ENCODE peak calls at places on chromosomes 1 and 21, in five cellular contexts. W is GM10248; K is CD8-positive, alpha-beta T cell; V is stomach; I is tibial nerve. G is an unnamed sample.

GRCh38 chr1:161198877-161199431 is at the start of gene ADAMTS4:
- DNase-seq in W (no peak), K (no peak), V (peak), I (no peak), G (peak)

GRCh38 chr1:231493421-231494185 is 34.9 kb upstream of the TSNAX start:
- DNase-seq in W (peak), K (no peak), V (no peak), I (no peak), G (no peak)

GRCh38 chr1:72366473-72366872 is 84.1 kb upstream of the NEGR1 start:
- DNase-seq in W (no peak), K (no peak), V (no peak), I (no peak), G (no peak)

GRCh38 chr1:223006794-223007193 is 136.3 kb downstream of the TLR5 start:
- DNase-seq in W (no peak), K (no peak), V (no peak), I (no peak), G (no peak)

GRCh38 chr1:54833146-54833545 is 32.0 kb upstream of the TTC22 start:
- DNase-seq in W (no peak), K (no peak), V (peak), I (no peak), G (peak)

GRCh38 chr1:174068000-174068399 is 45.8 kb upstream of the RC3H1 start:
- DNase-seq in W (no peak), K (no peak), V (no peak), I (no peak), G (no peak)

GRCh38 chr21:16841917-16842316 is 670.9 kb upstream of the CXADR start:
- DNase-seq in W (no peak), K (no peak), V (no peak), I (no peak), G (no peak)

GRCh38 chr1:91885331-91885715 is 628 bp downstream of the TGFBR3 start:
- DNase-seq in W (peak), K (peak), V (peak), I (no peak), G (peak)

GRCh38 chr1:234773936-234774677 is 164.1 kb upstream of the IRF2BP2 start:
- DNase-seq in W (no peak), K (no peak), V (peak), I (no peak), G (no peak)

GRCh38 chr1:16420719-16421118 is 16.5 kb downstream of the SPATA21 start:
- DNase-seq in W (peak), K (peak), V (no peak), I (no peak), G (no peak)

GRCh38 chr1:147504801-147505303 is 36.4 kb upstream of the BCL9 start:
- DNase-seq in W (no peak), K (no peak), V (no peak), I (no peak), G (no peak)

GRCh38 chr1:84103197-84103992 is 40.7 kb upstream of the PRKACB start:
- DNase-seq in W (no peak), K (no peak), V (no peak), I (no peak), G (peak)

GRCh38 chr1:116268211-116268610 is 104.8 kb upstream of the ATP1A1 start:
- DNase-seq in W (no peak), K (no peak), V (peak), I (no peak), G (peak)

GRCh38 chr1:182060877-182061276 is 635 bp downstream of the ZNF648 start:
- DNase-seq in W (no peak), K (no peak), V (no peak), I (no peak), G (no peak)

GRCh38 chr1:37958690-37959089 is 11.8 kb upstream of the INPP5B start:
- DNase-seq in W (no peak), K (no peak), V (no peak), I (no peak), G (no peak)

GRCh38 chr1:2019571-2020309 is 595 bp downstream of the GABRD start:
- DNase-seq in W (no peak), K (no peak), V (no peak), I (no peak), G (no peak)

GRCh38 chr1:52753169-52753568 is 26.9 kb downstream of the ZYG11B start:
- DNase-seq in W (no peak), K (no peak), V (no peak), I (no peak), G (no peak)

GRCh38 chr1:52032785-52033131 is 852 bp downstream of the KTI12 start:
- DNase-seq in W (peak), K (peak), V (peak), I (no peak), G (no peak)

GRCh38 chr1:93328809-93329477 is 16.8 kb upstream of the DR1 start:
- DNase-seq in W (peak), K (no peak), V (no peak), I (no peak), G (no peak)

GRCh38 chr1:154422521-154422920 is 17.4 kb downstream of the IL6R start:
- DNase-seq in W (no peak), K (no peak), V (no peak), I (no peak), G (no peak)

GRCh38 chr1:147051136-147051535 is 113.0 kb downstream of the NBPF12 start:
- DNase-seq in W (no peak), K (no peak), V (no peak), I (no peak), G (no peak)

GRCh38 chr1:10823000-10823401 is 26.6 kb upstream of the CASZ1 start:
- DNase-seq in W (no peak), K (no peak), V (peak), I (no peak), G (no peak)

GRCh38 chr1:30538906-30539855 is 184.2 kb downstream of the MATN1 start:
- DNase-seq in W (no peak), K (no peak), V (no peak), I (no peak), G (no peak)

GRCh38 chr1:9061252-9061948 is 8.0 kb downstream of the SLC2A5 start:
- DNase-seq in W (no peak), K (no peak), V (no peak), I (no peak), G (no peak)

GRCh38 chr1:94690033-94690712 is 130.0 kb upstream of the SLC44A3 start:
- DNase-seq in W (no peak), K (no peak), V (no peak), I (no peak), G (no peak)

GRCh38 chr1:94688646-94689045 is 131.5 kb upstream of the SLC44A3 start:
- DNase-seq in W (no peak), K (no peak), V (no peak), I (no peak), G (no peak)

GRCh38 chr1:94693435-94693834 is 126.7 kb upstream of the SLC44A3 start:
- DNase-seq in W (no peak), K (no peak), V (no peak), I (no peak), G (no peak)

GRCh38 chr1:94694234-94694915 is 125.8 kb upstream of the SLC44A3 start:
- DNase-seq in W (no peak), K (no peak), V (no peak), I (no peak), G (no peak)

GRCh38 chr1:94693029-94693428 is 127.1 kb upstream of the SLC44A3 start:
- DNase-seq in W (no peak), K (no peak), V (no peak), I (no peak), G (no peak)
- TF ChIP-seq CTCF in W (no peak), K (no peak), V (no peak), I (no peak), G (no peak)

DNA sequence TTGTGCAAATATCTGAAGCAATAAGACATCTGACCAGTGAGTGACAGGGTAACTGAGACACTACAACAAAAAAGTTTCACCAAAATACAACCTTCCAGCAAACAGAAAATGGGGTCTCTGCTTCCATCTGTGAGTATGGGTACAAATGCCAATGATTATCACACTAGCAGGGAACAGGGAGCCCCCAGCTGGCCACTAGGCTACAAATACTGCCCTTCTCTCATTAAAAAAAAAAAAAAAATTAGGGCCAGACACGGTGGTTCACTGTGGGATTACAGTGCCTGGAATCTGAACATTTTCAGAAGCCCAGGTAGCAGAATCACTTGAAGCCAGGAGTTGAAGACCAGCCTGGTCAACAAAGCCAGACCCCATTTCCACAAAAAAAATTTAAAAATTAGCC is 48.4 kb upstream of the EDARADD start:
- DNase-seq in W (no peak), K (no peak), V (no peak), I (no peak), G (no peak)
- TF ChIP-seq CTCF in W (no peak), K (no peak), V (no peak), I (no peak), G (peak)

GRCh38 chr1:210711825-210712224 is 383.1 kb downstream of the HHAT start:
- DNase-seq in W (no peak), K (no peak), V (no peak), I (no peak), G (no peak)
- TF ChIP-seq CTCF in W (no peak), K (no peak), V (no peak), I (no peak), G (no peak)

GRCh38 chr21:36549470-36549869 is 69.5 kb upstream of the CLDN14 start:
- DNase-seq in W (no peak), K (no peak), V (no peak), I (no peak), G (no peak)
- TF ChIP-seq CTCF in W (no peak), K (no peak), V (no peak), I (no peak), G (no peak)

GRCh38 chr1:202274611-202275010 is 67.1 kb downstream of the UBE2T start:
- DNase-seq in W (peak), K (peak), V (peak), I (no peak), G (no peak)
- TF ChIP-seq CTCF in W (peak), K (no peak), V (peak), I (no peak), G (no peak)

GRCh38 chr1:40318970-40319621 is 2.0 kb upstream of the COL9A2 start:
- DNase-seq in W (no peak), K (no peak), V (no peak), I (no peak), G (no peak)
- TF ChIP-seq CTCF in W (no peak), K (no peak), V (no peak), I (no peak), G (no peak)

DNA sequence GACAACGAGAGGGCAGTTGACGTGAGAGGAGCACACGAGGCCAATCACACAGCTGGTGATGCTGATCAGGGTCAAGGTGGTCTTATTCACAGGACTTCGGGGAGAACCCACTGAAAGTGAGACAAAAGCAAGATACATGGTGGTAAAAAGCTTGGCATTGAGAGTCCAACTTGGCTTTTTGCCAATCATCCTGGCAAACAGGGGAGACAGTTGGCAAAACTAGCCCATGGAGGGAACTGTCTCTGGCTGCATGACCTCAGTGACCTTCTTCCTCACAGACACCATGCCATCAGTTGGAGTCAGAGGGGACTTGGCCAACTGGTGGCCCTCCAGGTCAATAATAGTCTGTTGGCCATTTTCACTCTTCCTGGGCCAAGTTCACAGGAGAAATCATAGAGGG is 139.9 kb downstream of the ASTN1 start:
- DNase-seq in W (no peak), K (no peak), V (no peak), I (no peak), G (no peak)
- TF ChIP-seq CTCF in W (no peak), K (no peak), V (no peak), I (no peak), G (no peak)